ENCODE peak calls at places on chromosomes 6 and 20, in ten cellular contexts. One of them, this sample, is unnamed.

GRCh38 chr6:4906942-4907300 is 96.9 kb downstream of the RPP40 start:
- DNase-seq in EL: no peak
- DNase-seq in retinal pigment epithelial cell: no peak
- DNase-seq in H4: no peak
- DNase-seq in left cardiac atrium: no peak
- DNase-seq in GM18507: no peak
- DNase-seq in PC-3: no peak
- DNase-seq in neural progenitor cell: no peak
- DNase-seq in ascending aorta: no peak
- DNase-seq in fibroblast of villous mesenchyme: no peak
- DNase-seq in this sample: no peak

GRCh38 chr20:47057661-47058060 is 163.0 kb downstream of the EYA2 start:
- DNase-seq in EL: no peak
- DNase-seq in retinal pigment epithelial cell: no peak
- DNase-seq in H4: no peak
- DNase-seq in left cardiac atrium: no peak
- DNase-seq in GM18507: no peak
- DNase-seq in PC-3: no peak
- DNase-seq in neural progenitor cell: no peak
- DNase-seq in ascending aorta: no peak
- DNase-seq in fibroblast of villous mesenchyme: no peak
- DNase-seq in this sample: no peak

GRCh38 chr20:5887386-5887785 is 62.9 kb downstream of the TRMT6 start:
- DNase-seq in EL: no peak
- DNase-seq in retinal pigment epithelial cell: no peak
- DNase-seq in H4: no peak
- DNase-seq in left cardiac atrium: no peak
- DNase-seq in GM18507: no peak
- DNase-seq in PC-3: no peak
- DNase-seq in neural progenitor cell: no peak
- DNase-seq in ascending aorta: no peak
- DNase-seq in fibroblast of villous mesenchyme: no peak
- DNase-seq in this sample: no peak

GRCh38 chr6:104885518-104886043 is 25.9 kb upstream of the HACE1 start:
- DNase-seq in EL: no peak
- DNase-seq in retinal pigment epithelial cell: no peak
- DNase-seq in H4: no peak
- DNase-seq in left cardiac atrium: no peak
- DNase-seq in GM18507: no peak
- DNase-seq in PC-3: no peak
- DNase-seq in neural progenitor cell: no peak
- DNase-seq in ascending aorta: no peak
- DNase-seq in fibroblast of villous mesenchyme: no peak
- DNase-seq in this sample: no peak

GRCh38 chr6:89828988-89829590 is 591 bp upstream of the CASP8AP2 start:
- DNase-seq in EL: no peak
- DNase-seq in retinal pigment epithelial cell: no peak
- DNase-seq in H4: no peak
- DNase-seq in left cardiac atrium: no peak
- DNase-seq in GM18507: no peak
- DNase-seq in PC-3: no peak
- DNase-seq in neural progenitor cell: peak; percentile 9
- DNase-seq in ascending aorta: no peak
- DNase-seq in fibroblast of villous mesenchyme: no peak
- DNase-seq in this sample: no peak

GRCh38 chr6:88870728-88871330 is 92.6 kb downstream of the RNGTT start:
- DNase-seq in EL: peak; percentile 57
- DNase-seq in retinal pigment epithelial cell: no peak
- DNase-seq in H4: peak; percentile 31
- DNase-seq in left cardiac atrium: peak; percentile 22
- DNase-seq in GM18507: peak; percentile 9
- DNase-seq in PC-3: peak; percentile 73
- DNase-seq in neural progenitor cell: peak; percentile 71
- DNase-seq in ascending aorta: no peak
- DNase-seq in fibroblast of villous mesenchyme: peak; percentile 75
- DNase-seq in this sample: peak; percentile 57

GRCh38 chr20:13017235-13017634 is 8.5 kb downstream of the SPTLC3 start:
- DNase-seq in EL: no peak
- DNase-seq in retinal pigment epithelial cell: peak; percentile 46
- DNase-seq in H4: no peak
- DNase-seq in left cardiac atrium: no peak
- DNase-seq in GM18507: no peak
- DNase-seq in PC-3: no peak
- DNase-seq in neural progenitor cell: no peak
- DNase-seq in ascending aorta: no peak
- DNase-seq in fibroblast of villous mesenchyme: peak; percentile 33
- DNase-seq in this sample: peak; percentile 70

GRCh38 chr6:107712523-107713213 is 111.4 kb downstream of the SCML4 start:
- DNase-seq in EL: peak; percentile 45
- DNase-seq in retinal pigment epithelial cell: peak; percentile 60
- DNase-seq in H4: no peak
- DNase-seq in left cardiac atrium: no peak
- DNase-seq in GM18507: no peak
- DNase-seq in PC-3: no peak
- DNase-seq in neural progenitor cell: no peak
- DNase-seq in ascending aorta: no peak
- DNase-seq in fibroblast of villous mesenchyme: peak; percentile 46
- DNase-seq in this sample: peak; percentile 76

GRCh38 chr20:9609892-9610502 is 95.6 kb downstream of the LAMP5 start:
- DNase-seq in EL: peak; percentile 69
- DNase-seq in retinal pigment epithelial cell: no peak
- DNase-seq in H4: peak; percentile 39
- DNase-seq in left cardiac atrium: no peak
- DNase-seq in GM18507: no peak
- DNase-seq in PC-3: peak; percentile 94
- DNase-seq in neural progenitor cell: peak; percentile 85
- DNase-seq in ascending aorta: no peak
- DNase-seq in fibroblast of villous mesenchyme: peak; percentile 78
- DNase-seq in this sample: peak; percentile 50